ENCODE peak calls at places on chromosomes 13 and 19, in nine cellular contexts. One of them, this sample, is unnamed.

GRCh38 chr13:51822106-51822840 is 18.3 kb upstream of the DHRS12 start:
- DNase-seq in sciatic nerve: no peak
- DNase-seq in GM04503: no peak
- DNase-seq in effector memory CD4-positive, alpha-beta T cell: peak
- DNase-seq in OCI-M1: no peak
- DNase-seq in stimulated activated CD4-positive, alpha-beta T cell treated with anti-CD3 and anti-CD28 coated beads, Interleukin-2, amount 100 ng/mL, for 48 hours: no peak
- DNase-seq in posterior cingulate gyrus: no peak
- DNase-seq in OCI-LY7: no peak
- DNase-seq in cardiac muscle cell: no peak
- DNase-seq in this sample: no peak

GRCh38 chr13:101576452-101576851 is 124.0 kb downstream of the ITGBL1 start:
- DNase-seq in sciatic nerve: no peak
- DNase-seq in GM04503: no peak
- DNase-seq in effector memory CD4-positive, alpha-beta T cell: no peak
- DNase-seq in OCI-M1: no peak
- DNase-seq in stimulated activated CD4-positive, alpha-beta T cell treated with anti-CD3 and anti-CD28 coated beads, Interleukin-2, amount 100 ng/mL, for 48 hours: no peak
- DNase-seq in posterior cingulate gyrus: no peak
- DNase-seq in OCI-LY7: no peak
- DNase-seq in cardiac muscle cell: no peak
- DNase-seq in this sample: no peak

GRCh38 chr19:49560358-49560900 is 19.9 kb downstream of the NOSIP start:
- DNase-seq in sciatic nerve: no peak
- DNase-seq in GM04503: no peak
- DNase-seq in effector memory CD4-positive, alpha-beta T cell: no peak
- DNase-seq in OCI-M1: no peak
- DNase-seq in stimulated activated CD4-positive, alpha-beta T cell treated with anti-CD3 and anti-CD28 coated beads, Interleukin-2, amount 100 ng/mL, for 48 hours: no peak
- DNase-seq in posterior cingulate gyrus: peak
- DNase-seq in OCI-LY7: no peak
- DNase-seq in cardiac muscle cell: no peak
- DNase-seq in this sample: no peak

GRCh38 chr13:112072531-112073244 is 5.7 kb downstream of the SOX1 start:
- DNase-seq in sciatic nerve: no peak
- DNase-seq in GM04503: no peak
- DNase-seq in effector memory CD4-positive, alpha-beta T cell: no peak
- DNase-seq in OCI-M1: no peak
- DNase-seq in stimulated activated CD4-positive, alpha-beta T cell treated with anti-CD3 and anti-CD28 coated beads, Interleukin-2, amount 100 ng/mL, for 48 hours: no peak
- DNase-seq in posterior cingulate gyrus: no peak
- DNase-seq in OCI-LY7: no peak
- DNase-seq in cardiac muscle cell: no peak
- DNase-seq in this sample: no peak

GRCh38 chr19:36097036-36097435 is 13.9 kb upstream of the OVOL3 start:
- DNase-seq in sciatic nerve: no peak
- DNase-seq in GM04503: no peak
- DNase-seq in effector memory CD4-positive, alpha-beta T cell: no peak
- DNase-seq in OCI-M1: no peak
- DNase-seq in stimulated activated CD4-positive, alpha-beta T cell treated with anti-CD3 and anti-CD28 coated beads, Interleukin-2, amount 100 ng/mL, for 48 hours: no peak
- DNase-seq in posterior cingulate gyrus: peak
- DNase-seq in OCI-LY7: no peak
- DNase-seq in cardiac muscle cell: no peak
- DNase-seq in this sample: no peak

GRCh38 chr13:33676045-33676699 is 141.8 kb upstream of the RFC3 start:
- DNase-seq in sciatic nerve: no peak
- DNase-seq in GM04503: no peak
- DNase-seq in effector memory CD4-positive, alpha-beta T cell: no peak
- DNase-seq in OCI-M1: no peak
- DNase-seq in stimulated activated CD4-positive, alpha-beta T cell treated with anti-CD3 and anti-CD28 coated beads, Interleukin-2, amount 100 ng/mL, for 48 hours: no peak
- DNase-seq in posterior cingulate gyrus: no peak
- DNase-seq in OCI-LY7: no peak
- DNase-seq in cardiac muscle cell: peak
- DNase-seq in this sample: no peak

GRCh38 chr13:93477238-93477637 is 250.6 kb downstream of the GPC6 start:
- DNase-seq in sciatic nerve: no peak
- DNase-seq in GM04503: peak
- DNase-seq in effector memory CD4-positive, alpha-beta T cell: no peak
- DNase-seq in OCI-M1: no peak
- DNase-seq in stimulated activated CD4-positive, alpha-beta T cell treated with anti-CD3 and anti-CD28 coated beads, Interleukin-2, amount 100 ng/mL, for 48 hours: no peak
- DNase-seq in posterior cingulate gyrus: no peak
- DNase-seq in OCI-LY7: no peak
- DNase-seq in cardiac muscle cell: no peak
- DNase-seq in this sample: peak

GRCh38 chr13:31774186-31774585 is 34.9 kb downstream of the RXFP2 start:
- DNase-seq in sciatic nerve: no peak
- DNase-seq in GM04503: no peak
- DNase-seq in effector memory CD4-positive, alpha-beta T cell: no peak
- DNase-seq in OCI-M1: no peak
- DNase-seq in stimulated activated CD4-positive, alpha-beta T cell treated with anti-CD3 and anti-CD28 coated beads, Interleukin-2, amount 100 ng/mL, for 48 hours: no peak
- DNase-seq in posterior cingulate gyrus: no peak
- DNase-seq in OCI-LY7: no peak
- DNase-seq in cardiac muscle cell: no peak
- DNase-seq in this sample: no peak

GRCh38 chr19:42086188-42086736 is 10.3 kb downstream of the ZNF574 start:
- DNase-seq in sciatic nerve: no peak
- DNase-seq in GM04503: no peak
- DNase-seq in effector memory CD4-positive, alpha-beta T cell: no peak
- DNase-seq in OCI-M1: no peak
- DNase-seq in stimulated activated CD4-positive, alpha-beta T cell treated with anti-CD3 and anti-CD28 coated beads, Interleukin-2, amount 100 ng/mL, for 48 hours: no peak
- DNase-seq in posterior cingulate gyrus: no peak
- DNase-seq in OCI-LY7: no peak
- DNase-seq in cardiac muscle cell: no peak
- DNase-seq in this sample: no peak

This sample was measured in GM04504.